ENCODE peak calls at places on chromosome 2, in six cellular contexts. L is sigmoid colon, W is fibroblast of mammary gland, R is psoas muscle, Y is prostate gland, D is colonic mucosa. A is an unnamed sample.

GRCh38 chr2:47373747-47374146 is 29.2 kb upstream of the MSH2 start:
- DNase-seq in Y (peak; percentile 21), W (no peak), D (no peak), R (no peak), L (no peak), A (no peak)

GRCh38 chr2:223513771-223514455 is 88.2 kb downstream of the SCG2 start:
- DNase-seq in D (no peak), Y (no peak), W (peak; percentile 69), L (no peak), R (no peak), A (no peak)

GRCh38 chr2:150011336-150011735 is 423.8 kb upstream of the MMADHC start:
- DNase-seq in Y (no peak), L (no peak), W (peak; percentile 50), D (no peak), R (no peak), A (no peak)

GRCh38 chr2:28199995-28200394 is 192.7 kb upstream of the FOSL2 start:
- DNase-seq in R (no peak), L (no peak), Y (no peak), D (no peak), W (peak; percentile 20), A (no peak)

GRCh38 chr2:127154985-127155650 is 48.2 kb upstream of the BIN1 start:
- DNase-seq in Y (no peak), W (peak; percentile 92), L (peak; percentile 73), R (peak; percentile 58), D (no peak), A (no peak)

GRCh38 chr2:11932896-11933295 is 186.5 kb downstream of the LPIN1 start:
- DNase-seq in D (no peak), R (no peak), L (no peak), W (no peak), Y (no peak), A (no peak)

GRCh38 chr2:139354518-139354917 is 574.3 kb upstream of the NXPH2 start:
- DNase-seq in R (no peak), L (no peak), W (no peak), D (no peak), Y (no peak), A (no peak)

GRCh38 chr2:8009010-8009597 is 672.8 kb upstream of the ID2 start:
- DNase-seq in Y (no peak), L (no peak), R (no peak), D (no peak), W (peak; percentile 42), A (no peak)

GRCh38 chr2:237478095-237478494 is 9.0 kb upstream of the MLPH start:
- DNase-seq in D (no peak), R (no peak), Y (no peak), L (no peak), W (no peak), A (no peak)

GRCh38 chr2:150296795-150297546 is 190.5 kb downstream of the RND3 start:
- DNase-seq in L (no peak), W (peak; percentile 85), D (no peak), R (no peak), Y (no peak), A (no peak)

GRCh38 chr2:19883486-19883885 is 18.3 kb downstream of the TTC32 start:
- DNase-seq in R (no peak), W (no peak), Y (no peak), D (no peak), L (no peak), A (no peak)

GRCh38 chr2:10331702-10332401 is 29.1 kb downstream of the HPCAL1 start:
- DNase-seq in D (no peak), Y (no peak), W (no peak), L (no peak), R (no peak), A (no peak)

GRCh38 chr2:241956521-241957110 is 87.1 kb downstream of the RTP5 start:
- DNase-seq in L (peak; percentile 59), W (no peak), Y (no peak), R (no peak), D (no peak), A (no peak)

GRCh38 chr2:189179607-189179979 is at the start of gene COL5A2:
- DNase-seq in R (peak; percentile 22), W (peak; percentile 94), Y (no peak), D (peak; percentile 38), L (peak; percentile 79), A (peak; percentile 89)

GRCh38 chr2:151197184-151198070 is 64.2 kb downstream of the RBM43 start:
- DNase-seq in D (no peak), Y (no peak), W (no peak), R (no peak), L (no peak), A (no peak)

GRCh38 chr2:199865905-199866304 is 14.9 kb upstream of the FTCDNL1 start:
- DNase-seq in D (no peak), R (no peak), L (no peak), Y (no peak), W (no peak), A (no peak)

GRCh38 chr2:44836174-44836573 is 105.3 kb upstream of the SIX3 start:
- DNase-seq in W (no peak), L (no peak), D (no peak), Y (no peak), R (no peak), A (no peak)

GRCh38 chr2:33836628-33837027 is 237.5 kb upstream of the FAM98A start:
- DNase-seq in L (no peak), W (no peak), D (no peak), Y (no peak), R (no peak), A (no peak)

GRCh38 chr2:18465979-18466378 is 94.5 kb downstream of the RDH14 start:
- DNase-seq in D (no peak), W (peak; percentile 46), R (no peak), Y (no peak), L (no peak), A (no peak)

GRCh38 chr2:49796221-49796705 is 641.9 kb upstream of the FSHR start:
- DNase-seq in Y (no peak), D (no peak), R (no peak), W (no peak), L (no peak), A (no peak)

GRCh38 chr2:206611736-206612135 is 30.6 kb upstream of the FAM237A start:
- DNase-seq in W (no peak), D (no peak), Y (no peak), R (no peak), L (no peak), A (no peak)

GRCh38 chr2:152301131-152301530 is 33.8 kb upstream of the FMNL2 start:
- DNase-seq in L (no peak), D (no peak), Y (no peak), R (no peak), W (no peak), A (no peak)

DNA sequence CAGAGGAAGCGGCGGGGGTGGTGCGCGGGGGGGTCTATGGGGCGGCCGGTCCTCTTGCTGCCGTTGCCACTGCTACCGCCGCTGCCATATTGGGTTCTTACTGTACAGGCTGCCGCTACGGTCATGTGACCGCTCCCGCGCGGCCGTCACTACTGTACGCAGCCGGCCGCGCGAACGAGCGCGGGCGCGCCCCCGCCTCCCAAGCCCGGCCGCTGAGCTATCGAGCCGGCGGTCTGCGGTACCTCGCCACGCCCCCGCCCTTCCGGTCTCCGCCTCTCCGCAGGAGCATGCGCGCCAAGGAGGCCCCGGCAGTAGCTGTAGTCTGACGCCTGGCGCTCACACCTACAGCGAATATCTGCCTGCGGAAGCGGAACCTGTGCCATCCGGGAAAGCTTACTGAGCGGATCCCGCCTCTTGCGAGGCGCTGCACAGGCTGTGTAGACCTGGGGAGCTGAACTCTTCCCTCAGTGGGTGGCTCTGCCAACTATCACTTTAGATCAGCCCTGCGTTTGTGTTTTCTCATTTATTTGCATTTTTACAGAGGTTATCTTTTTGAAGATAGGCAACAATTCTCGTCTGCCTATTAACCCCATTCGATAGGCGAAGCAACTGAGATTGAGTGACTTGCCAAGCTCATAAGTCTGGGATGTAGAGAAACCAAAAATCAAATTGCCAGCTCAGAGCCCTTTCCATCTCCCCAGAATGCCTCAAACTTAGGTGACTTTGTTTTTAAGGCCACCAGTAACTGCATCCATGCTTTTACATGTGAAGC is at the start of gene ASXL2:
- DNase-seq in Y (peak; percentile 97), W (peak; percentile 93), L (peak; percentile 98), D (peak; percentile 97), R (peak; percentile 97), A (peak; percentile 91)
- TF ChIP-seq CTCF in Y (peak; percentile 40), W (no peak), L (no peak), D (no peak), R (no peak), A (no peak)

GRCh38 chr2:240232264-240232915 is 91.9 kb upstream of the OTOS start:
- DNase-seq in L (no peak), D (peak; percentile 15), Y (no peak), R (no peak), W (no peak), A (no peak)

GRCh38 chr2:240233891-240234502 is 93.5 kb upstream of the OTOS start:
- DNase-seq in Y (no peak), W (no peak), L (peak; percentile 62), D (peak; percentile 18), R (no peak), A (no peak)

GRCh38 chr2:240231838-240232244 is 91.4 kb upstream of the OTOS start:
- DNase-seq in L (peak; percentile 57), W (no peak), D (peak; percentile 13), Y (no peak), R (no peak), A (no peak)

GRCh38 chr2:240234503-240234951 is 94.1 kb upstream of the OTOS start:
- DNase-seq in D (peak; percentile 11), W (peak; percentile 47), R (no peak), Y (no peak), L (no peak), A (no peak)

GRCh38 chr2:240232961-240233890 is 92.8 kb upstream of the OTOS start:
- DNase-seq in L (peak; percentile 92), W (peak; percentile 76), R (peak; percentile 89), D (peak; percentile 78), Y (peak; percentile 92), A (peak; percentile 39)
- TF ChIP-seq CTCF in L (peak; percentile 85), W (peak; percentile 78), R (peak; percentile 97), D (peak; percentile 66), Y (peak; percentile 98), A (peak; percentile 92)

DNA sequence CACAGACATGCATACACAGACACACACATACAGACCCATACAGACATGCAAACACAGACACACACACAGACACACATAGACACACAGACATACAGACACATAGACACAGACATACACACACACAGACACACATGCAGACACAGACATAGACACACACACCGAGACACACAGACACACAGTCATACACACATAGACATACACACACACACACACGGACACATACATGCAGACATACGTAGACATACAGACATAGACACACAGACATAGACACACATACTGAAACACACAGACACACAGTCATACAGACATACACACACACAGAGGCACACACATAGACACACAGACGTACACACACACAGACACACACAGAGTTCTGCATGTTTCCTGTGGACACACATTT is 26.9 kb downstream of the INHBB start:
- DNase-seq in R (no peak), W (no peak), Y (no peak), D (no peak), L (no peak), A (no peak)
- TF ChIP-seq CTCF in R (no peak), W (no peak), Y (no peak), D (no peak), L (no peak), A (no peak)

DNA sequence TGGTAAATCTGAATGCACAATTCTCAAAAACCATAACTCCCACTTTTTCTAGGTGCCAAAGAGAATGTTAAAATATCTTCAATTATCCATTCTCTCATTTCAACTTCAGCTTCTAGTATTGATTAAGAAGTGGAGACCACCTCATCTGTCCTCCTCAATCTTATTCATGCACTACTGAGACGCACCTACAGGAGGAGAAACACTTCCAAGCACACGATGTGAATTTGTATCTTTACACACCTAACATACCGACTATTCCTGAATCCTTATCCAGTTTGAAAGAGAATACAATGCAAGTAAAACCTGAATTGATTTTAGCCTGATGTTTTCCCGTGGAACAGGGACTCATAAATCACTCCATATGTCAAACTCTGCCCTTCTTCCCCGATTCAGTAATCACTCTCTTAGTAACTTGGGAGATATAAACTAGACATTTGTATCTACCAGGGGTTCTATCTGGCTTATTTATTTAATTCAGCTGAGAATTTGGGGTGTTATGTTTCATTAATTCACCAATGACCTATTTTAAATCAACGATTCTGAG is 101.0 kb downstream of the MREG start:
- DNase-seq in Y (no peak), R (no peak), D (no peak), W (no peak), L (no peak), A (no peak)
- TF ChIP-seq CTCF in Y (no peak), R (no peak), D (no peak), W (peak; percentile 18), L (no peak), A (no peak)